ENCODE peak calls at places on chromosome 14, in eight cellular contexts. F is neuronal stem cell; O is amygdala; D is skeletal muscle cell; T is central memory CD8-positive, alpha-beta T cell; V is SW 1271; A is stimulated activated CD4-positive, alpha-beta T cell treated with anti-CD3 and anti-CD28 coated beads, Interleukin-15, amount 100 ng/mL, for 24 hours; C is T-helper 1 cell. G is an unnamed sample.

GRCh38 chr14:101709533-101709881 is 52.0 kb upstream of the PPP2R5C start:
- DNase-seq in F (no peak), O (no peak), D (no peak), T (peak), V (no peak), A (no peak), C (no peak), G (no peak)

GRCh38 chr14:91249841-91250616 is 5.5 kb upstream of the GPR68 start:
- DNase-seq in F (no peak), O (no peak), D (no peak), T (no peak), V (no peak), A (peak), C (no peak), G (peak)

GRCh38 chr14:64614992-64615391 is 65.2 kb downstream of the PPP1R36 start:
- DNase-seq in F (no peak), O (no peak), D (no peak), T (no peak), V (no peak), A (no peak), C (no peak), G (no peak)

GRCh38 chr14:104135121-104135903 is 3.1 kb upstream of the KIF26A start:
- DNase-seq in F (no peak), O (no peak), D (no peak), T (no peak), V (peak), A (peak), C (no peak), G (no peak)

GRCh38 chr14:65972346-65972745 is 513.8 kb upstream of the CCDC196 start:
- DNase-seq in F (no peak), O (no peak), D (peak), T (no peak), V (no peak), A (no peak), C (no peak), G (peak)

GRCh38 chr14:89620436-89620835 is 203.4 kb upstream of the FOXN3 start:
- DNase-seq in F (no peak), O (no peak), D (no peak), T (no peak), V (no peak), A (no peak), C (no peak), G (no peak)

GRCh38 chr14:89641495-89642162 is 224.6 kb upstream of the FOXN3 start:
- DNase-seq in F (no peak), O (no peak), D (no peak), T (no peak), V (no peak), A (peak), C (no peak), G (no peak)

GRCh38 chr14:58836303-58836702 is 198.5 kb downstream of the DACT1 start:
- DNase-seq in F (no peak), O (no peak), D (no peak), T (no peak), V (no peak), A (no peak), C (no peak), G (no peak)

GRCh38 chr14:104359301-104359968 is 220.1 kb upstream of the C14orf180 start:
- DNase-seq in F (no peak), O (no peak), D (no peak), T (no peak), V (no peak), A (no peak), C (no peak), G (no peak)

GRCh38 chr14:105280525-105280924 is 20.3 kb downstream of the BRF1 start:
- DNase-seq in F (no peak), O (no peak), D (no peak), T (no peak), V (no peak), A (no peak), C (no peak), G (no peak)

GRCh38 chr14:101022916-101023435 is 119.5 kb upstream of the RTL1 start:
- DNase-seq in F (no peak), O (no peak), D (no peak), T (no peak), V (no peak), A (no peak), C (no peak), G (no peak)

GRCh38 chr14:100641274-100641860 is 54.1 kb upstream of the BEGAIN start:
- DNase-seq in F (no peak), O (no peak), D (no peak), T (no peak), V (no peak), A (no peak), C (no peak), G (peak)

GRCh38 chr14:24853446-24853845 is 196.5 kb downstream of the STXBP6 start:
- DNase-seq in F (no peak), O (no peak), D (no peak), T (no peak), V (no peak), A (no peak), C (no peak), G (no peak)

GRCh38 chr14:23561259-23561658 is 5.2 kb downstream of the THTPA start:
- DNase-seq in F (no peak), O (no peak), D (no peak), T (no peak), V (no peak), A (no peak), C (no peak), G (no peak)

GRCh38 chr14:53180272-53181221 is 27.4 kb upstream of the DDHD1 start:
- DNase-seq in F (peak), O (no peak), D (no peak), T (no peak), V (peak), A (peak), C (peak), G (peak)

GRCh38 chr14:89417469-89418225 is 614 bp upstream of the FOXN3 start:
- DNase-seq in F (peak), O (peak), D (no peak), T (peak), V (peak), A (peak), C (peak), G (peak)

GRCh38 chr14:92553456-92553855 is 39.9 kb downstream of the RIN3 start:
- DNase-seq in F (no peak), O (no peak), D (no peak), T (no peak), V (no peak), A (no peak), C (no peak), G (peak)

GRCh38 chr14:73759183-73759713 is 45.1 kb upstream of the PNMA1 start:
- DNase-seq in F (no peak), O (peak), D (no peak), T (no peak), V (peak), A (peak), C (peak), G (peak)

GRCh38 chr14:23831591-23831990 is 122.0 kb upstream of the DHRS4 start:
- DNase-seq in F (no peak), O (no peak), D (no peak), T (no peak), V (no peak), A (no peak), C (no peak), G (no peak)

GRCh38 chr14:61563162-61563511 is 132.2 kb upstream of the HIF1A start:
- DNase-seq in F (no peak), O (no peak), D (no peak), T (no peak), V (no peak), A (no peak), C (no peak), G (no peak)

GRCh38 chr14:72990171-72990570 is 36.7 kb downstream of the ZFYVE1 start:
- DNase-seq in F (no peak), O (no peak), D (no peak), T (no peak), V (no peak), A (no peak), C (no peak), G (no peak)

GRCh38 chr14:59251811-59252771 is 63.6 kb downstream of the DAAM1 start:
- DNase-seq in F (no peak), O (no peak), D (no peak), T (no peak), V (peak), A (no peak), C (no peak), G (peak)

GRCh38 chr14:105424861-105425260 is 5.2 kb downstream of the MTA1 start:
- DNase-seq in F (no peak), O (no peak), D (no peak), T (no peak), V (no peak), A (no peak), C (no peak), G (no peak)

GRCh38 chr14:61797304-61797703 is 35.1 kb downstream of the SNAPC1 start:
- DNase-seq in F (no peak), O (no peak), D (no peak), T (no peak), V (no peak), A (no peak), C (no peak), G (no peak)

GRCh38 chr14:65101631-65102440 is 481 bp downstream of the MAX start:
- DNase-seq in F (peak), O (no peak), D (no peak), T (peak), V (no peak), A (peak), C (peak), G (no peak)

GRCh38 chr14:80393766-80394165 is 182.5 kb upstream of the DIO2 start:
- DNase-seq in F (no peak), O (no peak), D (no peak), T (no peak), V (no peak), A (no peak), C (no peak), G (no peak)